ENCODE peak calls at places on chromosomes 2 and 18, in six cellular contexts. T, E, V, O, I and S are unnamed samples.

GRCh38 chr2:20012282-20013060 is at the start of gene MATN3:
- DNase-seq in V (peak; percentile 90), E (peak; percentile 94), I (peak; percentile 18), O (no peak), T (peak; percentile 63), S (peak; percentile 46)

GRCh38 chr2:99198103-99198841 is 17.3 kb downstream of the MRPL30 start:
- DNase-seq in I (no peak), T (no peak), O (no peak), V (no peak), E (no peak), S (peak; percentile 58)

GRCh38 chr18:68960355-68960754 is 162.5 kb downstream of the CCDC102B start:
- DNase-seq in E (no peak), T (no peak), O (no peak), V (no peak), I (no peak), S (peak; percentile 8)

GRCh38 chr2:144946263-144946662 is 426.3 kb upstream of the ZEB2 start:
- DNase-seq in E (no peak), T (no peak), O (no peak), I (no peak), V (no peak), S (no peak)

GRCh38 chr2:100949377-100949776 is 52.7 kb upstream of the RPL31 start:
- DNase-seq in O (no peak), I (no peak), V (no peak), E (no peak), T (no peak), S (no peak)

GRCh38 chr18:26133652-26134051 is at the start of gene PSMA8:
- DNase-seq in I (no peak), V (peak; percentile 68), E (peak; percentile 17), T (no peak), O (no peak), S (no peak)

GRCh38 chr2:170656669-170657068 is 58.5 kb upstream of the SP5 start:
- DNase-seq in T (no peak), I (no peak), V (no peak), O (no peak), E (no peak), S (no peak)

GRCh38 chr2:81235601-81236000 is 931.0 kb upstream of the LRRTM1 start:
- DNase-seq in I (no peak), V (peak; percentile 24), E (no peak), O (no peak), T (no peak), S (no peak)

GRCh38 chr2:237878321-237879057 is 19.1 kb downstream of the RAMP1 start:
- DNase-seq in E (no peak), O (no peak), I (peak; percentile 40), T (peak; percentile 9), V (peak; percentile 45), S (no peak)

GRCh38 chr2:63696496-63696895 is 107.7 kb downstream of the MDH1 start:
- DNase-seq in T (no peak), E (no peak), V (no peak), O (no peak), I (no peak), S (no peak)

GRCh38 chr18:23127145-23127544 is 8.1 kb upstream of the CABLES1 start:
- DNase-seq in V (no peak), E (no peak), T (no peak), I (no peak), O (no peak), S (no peak)

GRCh38 chr2:132593171-132593570 is 76.8 kb downstream of the LYPD1 start:
- DNase-seq in T (no peak), V (peak; percentile 81), E (no peak), O (no peak), I (no peak), S (no peak)

GRCh38 chr2:152347076-152347475 is 12.1 kb downstream of the FMNL2 start:
- DNase-seq in O (no peak), E (no peak), T (no peak), I (no peak), V (no peak), S (no peak)

GRCh38 chr18:32303400-32303799 is 113.6 kb downstream of the MEP1B start:
- DNase-seq in V (no peak), T (no peak), E (no peak), O (no peak), I (no peak), S (no peak)

GRCh38 chr2:5877360-5877759 is 185.2 kb downstream of the SOX11 start:
- DNase-seq in O (no peak), I (no peak), T (no peak), V (no peak), E (no peak), S (no peak)
- H3K9me3 ChIP-seq in O (peaks cover 5% of the 10 kb centered on the region), I (no peaks in the 10 kb centered on the region), T (peaks cover 10% of the 10 kb centered on the region), V (peaks cover 5% of the 10 kb centered on the region), E (no peaks in the 10 kb centered on the region), S (peaks cover 31% of the 10 kb centered on the region)

GRCh38 chr18:63137999-63138448 is 181.5 kb downstream of the BCL2 start:
- DNase-seq in O (no peak), V (no peak), E (no peak), T (no peak), I (no peak), S (peak; percentile 31)
- H3K4me1 ChIP-seq in O (peaks cover under 1% of the 10 kb centered on the region), V (no peaks in the 10 kb centered on the region), E (peaks cover 10% of the 10 kb centered on the region), T (peaks cover 39% of the 10 kb centered on the region), I (no peaks in the 10 kb centered on the region), S (peaks cover 7% of the 10 kb centered on the region)

DNA sequence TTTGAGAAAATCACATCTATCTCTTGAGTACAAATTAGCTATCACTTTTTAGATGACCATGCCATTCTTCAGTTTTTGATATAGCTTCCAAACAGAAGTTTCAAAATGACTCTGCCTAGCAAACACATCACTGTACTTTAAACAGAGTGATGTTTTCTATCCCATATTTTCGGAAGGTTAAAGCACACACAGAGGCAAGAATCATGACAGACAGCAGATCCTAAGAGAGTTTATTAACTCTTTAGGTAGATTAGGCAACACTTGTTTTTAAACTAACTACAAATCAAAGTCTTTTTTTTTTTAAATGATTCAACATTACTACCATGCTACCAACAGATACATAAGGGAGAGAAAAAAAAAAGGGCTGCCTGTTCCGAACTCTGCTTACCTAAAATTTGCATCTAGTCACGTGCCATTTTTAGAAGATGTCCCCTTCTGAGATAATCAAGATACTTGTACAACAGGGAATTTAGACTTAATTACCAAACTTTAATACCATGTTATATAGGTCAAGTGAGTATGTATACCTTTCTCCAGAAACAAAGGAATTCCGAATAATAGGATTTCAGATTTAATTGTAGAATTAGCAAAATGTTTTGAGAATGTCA is 2.7 kb downstream of the RBMS1 start:
- DNase-seq in V (no peak), I (no peak), O (no peak), T (no peak), E (no peak), S (no peak)
- H3K4me3 ChIP-seq in V (peak overlapping the region; percentile 99), I (peak overlapping the region; percentile 86), O (no peak overlapping the region), T (peak overlapping the region; percentile 85), E (peak overlapping the region; percentile 98), S (no peak overlapping the region)

GRCh38 chr2:89850881-89851582 is 1159.6 kb downstream of the RPIA start:
- DNase-seq in V (no peak), I (no peak), O (no peak), T (no peak), E (no peak), S (no peak)
- H3K9me3 ChIP-seq in V (peaks cover 52% of the 10 kb centered on the region), I (no peaks in the 10 kb centered on the region), O (no peaks in the 10 kb centered on the region), T (no peaks in the 10 kb centered on the region), E (peaks cover 55% of the 10 kb centered on the region), S (no peaks in the 10 kb centered on the region)

DNA sequence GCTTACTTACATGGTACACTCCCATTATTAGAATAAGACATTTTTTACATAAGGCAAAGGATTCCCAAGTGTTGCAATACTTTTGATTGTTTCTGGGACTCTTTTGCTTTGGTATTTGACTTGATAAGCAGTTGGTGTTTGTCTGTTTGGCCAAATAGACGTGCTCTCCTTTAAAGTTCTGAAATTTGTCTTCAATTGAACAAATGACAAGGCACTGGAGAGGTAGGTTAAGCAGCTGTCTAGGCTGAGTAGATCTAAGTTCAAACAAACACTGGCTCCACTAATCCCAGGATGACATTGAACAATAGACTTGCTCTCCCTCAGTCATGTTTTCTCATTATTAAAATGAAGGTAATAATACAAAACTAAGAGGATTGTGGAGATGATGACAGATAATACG is 430.5 kb downstream of the STK39 start:
- DNase-seq in I (no peak), E (no peak), O (no peak), T (no peak), V (no peak), S (no peak)
- H3K4me1 ChIP-seq in I (no peaks in the 10 kb centered on the region), E (no peaks in the 10 kb centered on the region), O (no peaks in the 10 kb centered on the region), T (peaks cover 7% of the 10 kb centered on the region), V (peaks cover 4% of the 10 kb centered on the region), S (no peaks in the 10 kb centered on the region)